ENCODE peak calls at places on chromosomes 4 and X, in eight cellular contexts. One of them, this sample, is unnamed.

GRCh38 chr4:1356181-1356998 is 9.4 kb downstream of the UVSSA start:
- DNase-seq in GM12865: peak
- DNase-seq in cardiac fibroblast: peak
- DNase-seq in vagina: no peak
- DNase-seq in dorsolateral prefrontal cortex: peak
- DNase-seq in bronchial epithelial cell: no peak
- DNase-seq in PC-3: peak
- DNase-seq in endodermal cell: peak
- DNase-seq in this sample: peak

GRCh38 chr4:107825072-107825789 is 499 bp downstream of the SGMS2 start:
- DNase-seq in GM12865: no peak
- DNase-seq in cardiac fibroblast: peak
- DNase-seq in vagina: no peak
- DNase-seq in dorsolateral prefrontal cortex: no peak
- DNase-seq in bronchial epithelial cell: peak
- DNase-seq in PC-3: peak
- DNase-seq in endodermal cell: peak
- DNase-seq in this sample: no peak

GRCh38 chrX:12447448-12448154 is 309.3 kb downstream of the FRMPD4 start:
- DNase-seq in GM12865: no peak
- DNase-seq in cardiac fibroblast: peak
- DNase-seq in vagina: no peak
- DNase-seq in dorsolateral prefrontal cortex: no peak
- DNase-seq in bronchial epithelial cell: peak
- DNase-seq in PC-3: peak
- DNase-seq in endodermal cell: no peak
- DNase-seq in this sample: peak

GRCh38 chr4:128715616-128716015 is 93.9 kb upstream of the JADE1 start:
- DNase-seq in GM12865: no peak
- DNase-seq in cardiac fibroblast: peak
- DNase-seq in vagina: no peak
- DNase-seq in dorsolateral prefrontal cortex: no peak
- DNase-seq in bronchial epithelial cell: no peak
- DNase-seq in PC-3: no peak
- DNase-seq in endodermal cell: no peak
- DNase-seq in this sample: no peak

GRCh38 chrX:153927936-153928760 is 2.1 kb upstream of the ARHGAP4 start:
- DNase-seq in GM12865: peak
- DNase-seq in cardiac fibroblast: peak
- DNase-seq in vagina: peak
- DNase-seq in dorsolateral prefrontal cortex: peak
- DNase-seq in bronchial epithelial cell: peak
- DNase-seq in PC-3: peak
- DNase-seq in endodermal cell: peak
- DNase-seq in this sample: peak

GRCh38 chrX:2828404-2829065 is at the start of gene GYG2:
- DNase-seq in GM12865: no peak
- DNase-seq in cardiac fibroblast: peak
- DNase-seq in vagina: no peak
- DNase-seq in dorsolateral prefrontal cortex: no peak
- DNase-seq in bronchial epithelial cell: no peak
- DNase-seq in PC-3: no peak
- DNase-seq in endodermal cell: peak
- DNase-seq in this sample: peak

GRCh38 chrX:47321386-47321785 is 49.0 kb upstream of the ZNF157 start:
- DNase-seq in GM12865: no peak
- DNase-seq in cardiac fibroblast: peak
- DNase-seq in vagina: no peak
- DNase-seq in dorsolateral prefrontal cortex: peak
- DNase-seq in bronchial epithelial cell: peak
- DNase-seq in PC-3: no peak
- DNase-seq in endodermal cell: peak
- DNase-seq in this sample: peak

GRCh38 chr4:48194986-48195773 is 61.1 kb upstream of the TXK start:
- DNase-seq in GM12865: peak
- DNase-seq in cardiac fibroblast: no peak
- DNase-seq in vagina: no peak
- DNase-seq in dorsolateral prefrontal cortex: no peak
- DNase-seq in bronchial epithelial cell: peak
- DNase-seq in PC-3: no peak
- DNase-seq in endodermal cell: no peak
- DNase-seq in this sample: peak

GRCh38 chr4:5870701-5871100 is 22.2 kb downstream of the CRMP1 start:
- DNase-seq in GM12865: no peak
- DNase-seq in cardiac fibroblast: no peak
- DNase-seq in vagina: no peak
- DNase-seq in dorsolateral prefrontal cortex: no peak
- DNase-seq in bronchial epithelial cell: no peak
- DNase-seq in PC-3: no peak
- DNase-seq in endodermal cell: no peak
- DNase-seq in this sample: no peak

GRCh38 chr4:38368612-38369011 is 295.4 kb upstream of the KLF3 start:
- DNase-seq in GM12865: no peak
- DNase-seq in cardiac fibroblast: peak
- DNase-seq in vagina: no peak
- DNase-seq in dorsolateral prefrontal cortex: no peak
- DNase-seq in bronchial epithelial cell: peak
- DNase-seq in PC-3: peak
- DNase-seq in endodermal cell: no peak
- DNase-seq in this sample: peak

GRCh38 chr4:2790583-2791517 is 2.0 kb upstream of the SH3BP2 start:
- DNase-seq in GM12865: peak
- DNase-seq in cardiac fibroblast: no peak
- DNase-seq in vagina: no peak
- DNase-seq in dorsolateral prefrontal cortex: no peak
- DNase-seq in bronchial epithelial cell: no peak
- DNase-seq in PC-3: no peak
- DNase-seq in endodermal cell: peak
- DNase-seq in this sample: no peak

GRCh38 chrX:38206542-38206941 is 14.1 kb downstream of the SRPX start:
- DNase-seq in GM12865: no peak
- DNase-seq in cardiac fibroblast: no peak
- DNase-seq in vagina: no peak
- DNase-seq in dorsolateral prefrontal cortex: no peak
- DNase-seq in bronchial epithelial cell: no peak
- DNase-seq in PC-3: no peak
- DNase-seq in endodermal cell: no peak
- DNase-seq in this sample: no peak

GRCh38 chrX:70168238-70169188 is 8.8 kb upstream of the DGAT2L6 start:
- DNase-seq in GM12865: no peak
- DNase-seq in cardiac fibroblast: peak
- DNase-seq in vagina: no peak
- DNase-seq in dorsolateral prefrontal cortex: peak
- DNase-seq in bronchial epithelial cell: peak
- DNase-seq in PC-3: peak
- DNase-seq in endodermal cell: peak
- DNase-seq in this sample: peak

GRCh38 chrX:21741869-21742701 is 15.8 kb downstream of the SMPX start:
- DNase-seq in GM12865: no peak
- DNase-seq in cardiac fibroblast: peak
- DNase-seq in vagina: no peak
- DNase-seq in dorsolateral prefrontal cortex: no peak
- DNase-seq in bronchial epithelial cell: no peak
- DNase-seq in PC-3: no peak
- DNase-seq in endodermal cell: no peak
- DNase-seq in this sample: no peak

GRCh38 chr4:121192013-121192412 is 27.9 kb upstream of the TNIP3 start:
- DNase-seq in GM12865: no peak
- DNase-seq in cardiac fibroblast: peak
- DNase-seq in vagina: no peak
- DNase-seq in dorsolateral prefrontal cortex: no peak
- DNase-seq in bronchial epithelial cell: no peak
- DNase-seq in PC-3: no peak
- DNase-seq in endodermal cell: no peak
- DNase-seq in this sample: no peak

GRCh38 chr4:121189351-121189750 is 25.2 kb upstream of the TNIP3 start:
- DNase-seq in GM12865: no peak
- DNase-seq in cardiac fibroblast: no peak
- DNase-seq in vagina: no peak
- DNase-seq in dorsolateral prefrontal cortex: no peak
- DNase-seq in bronchial epithelial cell: peak
- DNase-seq in PC-3: no peak
- DNase-seq in endodermal cell: no peak
- DNase-seq in this sample: no peak

GRCh38 chr4:121190389-121190788 is 26.3 kb upstream of the TNIP3 start:
- DNase-seq in GM12865: no peak
- DNase-seq in cardiac fibroblast: no peak
- DNase-seq in vagina: no peak
- DNase-seq in dorsolateral prefrontal cortex: no peak
- DNase-seq in bronchial epithelial cell: no peak
- DNase-seq in PC-3: no peak
- DNase-seq in endodermal cell: no peak
- DNase-seq in this sample: no peak

GRCh38 chr4:121191351-121191750 is 27.2 kb upstream of the TNIP3 start:
- DNase-seq in GM12865: no peak
- DNase-seq in cardiac fibroblast: no peak
- DNase-seq in vagina: no peak
- DNase-seq in dorsolateral prefrontal cortex: no peak
- DNase-seq in bronchial epithelial cell: no peak
- DNase-seq in PC-3: no peak
- DNase-seq in endodermal cell: no peak
- DNase-seq in this sample: no peak

DNA sequence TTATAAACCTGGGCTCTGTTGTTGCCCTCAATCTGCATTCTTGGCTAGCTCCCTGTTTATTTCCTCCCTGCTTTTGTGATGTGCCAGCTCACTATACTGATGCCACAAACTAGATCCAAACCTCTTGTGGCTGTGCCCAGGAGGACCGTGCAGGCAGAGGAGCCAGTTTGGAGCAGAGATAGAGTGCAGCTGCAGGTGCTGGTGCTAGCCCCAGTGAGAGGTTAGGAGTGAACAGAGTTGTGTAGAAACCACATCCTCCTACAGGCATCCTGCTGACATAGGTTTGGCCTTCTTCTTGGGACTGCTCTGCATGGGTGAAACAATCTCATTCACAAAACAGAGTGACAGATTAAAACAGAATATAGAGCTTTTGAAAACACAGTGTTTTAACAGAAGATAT is 25.7 kb upstream of the TNIP3 start:
- DNase-seq in GM12865: peak
- DNase-seq in cardiac fibroblast: no peak
- DNase-seq in vagina: no peak
- DNase-seq in dorsolateral prefrontal cortex: no peak
- DNase-seq in bronchial epithelial cell: no peak
- DNase-seq in PC-3: no peak
- DNase-seq in endodermal cell: no peak
- DNase-seq in this sample: no peak
- H3K4me3 ChIP-seq in GM12865: no peak
- H3K4me3 ChIP-seq in cardiac fibroblast: no peak
- H3K4me3 ChIP-seq in vagina: no peak
- H3K4me3 ChIP-seq in dorsolateral prefrontal cortex: no peak
- H3K4me3 ChIP-seq in bronchial epithelial cell: no peak
- H3K4me3 ChIP-seq in PC-3: no peak
- H3K4me3 ChIP-seq in endodermal cell: no peak
- H3K4me3 ChIP-seq in this sample: no peak

GRCh38 chrX:49041683-49042529 is 1.3 kb downstream of the TFE3 start:
- DNase-seq in GM12865: peak
- DNase-seq in cardiac fibroblast: peak
- DNase-seq in vagina: no peak
- DNase-seq in dorsolateral prefrontal cortex: no peak
- DNase-seq in bronchial epithelial cell: peak
- DNase-seq in PC-3: peak
- DNase-seq in endodermal cell: peak
- DNase-seq in this sample: no peak
- H3K4me3 ChIP-seq in GM12865: peak
- H3K4me3 ChIP-seq in cardiac fibroblast: peak
- H3K4me3 ChIP-seq in vagina: peak
- H3K4me3 ChIP-seq in dorsolateral prefrontal cortex: peak
- H3K4me3 ChIP-seq in bronchial epithelial cell: peak
- H3K4me3 ChIP-seq in PC-3: peak
- H3K4me3 ChIP-seq in endodermal cell: peak
- H3K4me3 ChIP-seq in this sample: peak

DNA sequence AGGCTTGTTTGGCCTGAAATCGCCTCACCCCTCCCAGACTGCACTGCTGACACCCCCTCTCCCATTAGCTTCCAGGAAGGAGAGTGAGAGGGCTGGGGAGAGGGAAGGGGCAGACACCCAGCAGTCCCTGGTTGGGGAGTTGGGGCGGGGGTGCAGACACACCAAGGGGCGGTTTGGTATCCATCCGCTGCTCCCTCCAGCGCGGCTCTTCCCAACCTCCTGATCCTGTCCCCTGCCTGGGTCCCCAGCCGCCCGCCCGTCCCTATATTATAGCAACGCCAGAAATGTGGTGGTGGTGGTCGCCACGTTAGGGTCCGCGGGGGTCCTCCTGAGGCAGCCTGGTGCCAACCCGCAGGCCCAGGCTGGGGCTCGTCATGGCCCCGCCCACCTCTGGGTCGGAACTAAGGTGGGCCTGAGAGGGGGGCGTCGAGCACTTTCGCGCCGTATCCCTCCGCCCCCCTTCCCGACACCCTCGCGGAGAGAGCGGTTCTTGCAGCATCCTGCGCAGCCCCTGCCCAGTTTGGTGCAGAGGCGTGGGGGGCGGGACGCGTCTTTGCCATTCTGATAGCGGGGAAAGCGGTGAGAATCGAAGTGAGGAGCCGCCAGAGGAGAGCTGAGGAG is 25.1 kb downstream of the GPRASP3 start:
- DNase-seq in GM12865: no peak
- DNase-seq in cardiac fibroblast: no peak
- DNase-seq in vagina: no peak
- DNase-seq in dorsolateral prefrontal cortex: peak
- DNase-seq in bronchial epithelial cell: no peak
- DNase-seq in PC-3: no peak
- DNase-seq in endodermal cell: peak
- DNase-seq in this sample: no peak
- H3K4me3 ChIP-seq in GM12865: no peak
- H3K4me3 ChIP-seq in cardiac fibroblast: peak
- H3K4me3 ChIP-seq in vagina: peak
- H3K4me3 ChIP-seq in dorsolateral prefrontal cortex: peak
- H3K4me3 ChIP-seq in bronchial epithelial cell: peak
- H3K4me3 ChIP-seq in PC-3: no peak
- H3K4me3 ChIP-seq in endodermal cell: peak
- H3K4me3 ChIP-seq in this sample: peak

DNA sequence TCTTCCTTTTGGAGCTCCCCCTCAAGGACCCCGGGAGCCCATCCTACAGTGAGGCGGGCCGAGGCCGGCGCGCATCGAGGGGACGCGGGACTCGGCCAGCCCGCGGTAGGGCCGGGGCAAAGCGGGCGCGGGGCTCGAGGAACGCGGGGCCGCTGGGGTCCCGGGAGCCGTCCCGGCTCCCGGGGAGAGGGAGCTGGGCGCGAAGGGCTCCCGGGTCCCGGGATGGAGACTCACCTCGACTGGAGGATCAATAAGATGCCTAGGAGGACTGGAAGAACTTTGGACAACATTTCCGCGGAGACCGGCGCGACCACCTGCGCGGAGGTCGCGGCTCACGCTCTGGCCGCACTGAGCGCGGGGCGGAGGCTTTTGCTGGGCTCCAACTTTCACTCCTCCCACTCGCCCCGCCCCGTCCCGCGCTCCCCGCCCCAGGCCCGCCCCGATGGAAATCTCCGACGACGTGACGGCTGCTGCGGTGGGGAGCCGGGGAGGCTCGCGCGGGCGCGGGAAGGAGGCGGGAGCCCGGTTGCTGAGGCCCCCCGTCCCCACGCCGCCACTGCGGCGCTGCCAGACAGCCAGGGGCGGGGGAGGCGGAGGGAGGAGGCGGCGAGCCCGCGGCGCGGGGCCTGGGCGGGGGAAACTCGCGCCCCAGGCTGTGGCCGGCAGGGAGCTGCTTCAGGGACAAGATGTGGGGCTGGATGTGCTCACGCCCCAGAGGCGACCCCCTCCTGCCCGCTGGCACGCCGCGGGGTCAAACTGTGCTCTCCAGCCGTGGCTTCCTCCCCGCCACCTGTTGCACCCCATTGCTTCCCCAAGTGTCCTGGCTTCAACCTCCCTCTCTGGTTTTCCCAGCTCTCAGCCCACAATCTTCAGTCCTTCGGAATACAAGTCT is at the start of gene GABRE:
- DNase-seq in GM12865: no peak
- DNase-seq in cardiac fibroblast: peak
- DNase-seq in vagina: no peak
- DNase-seq in dorsolateral prefrontal cortex: no peak
- DNase-seq in bronchial epithelial cell: no peak
- DNase-seq in PC-3: no peak
- DNase-seq in endodermal cell: peak
- DNase-seq in this sample: no peak
- H3K4me3 ChIP-seq in GM12865: no peak
- H3K4me3 ChIP-seq in cardiac fibroblast: peak
- H3K4me3 ChIP-seq in vagina: peak
- H3K4me3 ChIP-seq in dorsolateral prefrontal cortex: peak
- H3K4me3 ChIP-seq in bronchial epithelial cell: peak
- H3K4me3 ChIP-seq in PC-3: no peak
- H3K4me3 ChIP-seq in endodermal cell: peak
- H3K4me3 ChIP-seq in this sample: peak